ENCODE peak calls at places on chromosome 21, in four cellular contexts. U is naive thymus-derived CD4-positive, alpha-beta T cell; H is right lobe of liver; O is tibial artery. C is an unnamed sample.

GRCh38 chr21:32096411-32096810 is 182.4 kb downstream of the MIS18A start:
- DNase-seq in U (no peak), H (no peak), O (no peak), C (no peak)

GRCh38 chr21:16792155-16792554 is 720.7 kb upstream of the CXADR start:
- DNase-seq in U (no peak), H (no peak), O (no peak), C (no peak)

GRCh38 chr21:36424592-36424991 is 39.4 kb downstream of the CHAF1B start:
- DNase-seq in U (no peak), H (no peak), O (no peak), C (no peak)

GRCh38 chr21:36902793-36903192 is 63.7 kb downstream of the HLCS start:
- DNase-seq in U (no peak), H (no peak), O (no peak), C (no peak)

GRCh38 chr21:41170442-41170841 is 2.5 kb downstream of the BACE2 start:
- DNase-seq in U (no peak), H (no peak), O (no peak), C (no peak)

GRCh38 chr21:17003221-17003620 is 509.6 kb upstream of the CXADR start:
- DNase-seq in U (no peak), H (no peak), O (no peak), C (no peak)

GRCh38 chr21:39788383-39788782 is 43.4 kb downstream of the IGSF5 start:
- DNase-seq in U (no peak), H (peak; percentile 71), O (peak; percentile 82), C (no peak)

GRCh38 chr21:41755934-41756773 is 10.7 kb downstream of the RIPK4 start:
- DNase-seq in U (no peak), H (peak; percentile 22), O (peak; percentile 57), C (no peak)

GRCh38 chr21:17514124-17514481 is 1.3 kb downstream of the CXADR start:
- DNase-seq in U (no peak), H (no peak), O (no peak), C (no peak)

GRCh38 chr21:46154155-46154954 is 1.0 kb downstream of the FTCD start:
- DNase-seq in U (no peak), H (peak; percentile 81), O (peak; percentile 62), C (no peak)

GRCh38 chr21:40299441-40299840 is 432.2 kb downstream of the PCP4 start:
- DNase-seq in U (no peak), H (no peak), O (no peak), C (no peak)

GRCh38 chr21:31879251-31879650 is 6.4 kb downstream of the HUNK start:
- DNase-seq in U (no peak), H (no peak), O (no peak), C (no peak)

GRCh38 chr21:26157842-26158241 is 12.7 kb downstream of the APP start:
- DNase-seq in U (no peak), H (no peak), O (no peak), C (no peak)

GRCh38 chr21:42102516-42102915 is 31.4 kb downstream of the UMODL1 start:
- DNase-seq in U (no peak), H (no peak), O (no peak), C (no peak)

GRCh38 chr21:46184625-46185555 is 631 bp upstream of the SPATC1L start:
- DNase-seq in U (peak; percentile 61), H (peak; percentile 65), O (peak; percentile 93), C (peak; percentile 69)

GRCh38 chr21:16047857-16048256 is 318.1 kb downstream of the USP25 start:
- DNase-seq in U (no peak), H (no peak), O (no peak), C (no peak)

GRCh38 chr21:35987475-35987874 is 72.9 kb downstream of the SETD4 start:
- DNase-seq in U (no peak), H (no peak), O (no peak), C (no peak)

GRCh38 chr21:41868062-41868710 is 11.0 kb downstream of the PRDM15 start:
- DNase-seq in U (no peak), H (no peak), O (no peak), C (no peak)

DNA sequence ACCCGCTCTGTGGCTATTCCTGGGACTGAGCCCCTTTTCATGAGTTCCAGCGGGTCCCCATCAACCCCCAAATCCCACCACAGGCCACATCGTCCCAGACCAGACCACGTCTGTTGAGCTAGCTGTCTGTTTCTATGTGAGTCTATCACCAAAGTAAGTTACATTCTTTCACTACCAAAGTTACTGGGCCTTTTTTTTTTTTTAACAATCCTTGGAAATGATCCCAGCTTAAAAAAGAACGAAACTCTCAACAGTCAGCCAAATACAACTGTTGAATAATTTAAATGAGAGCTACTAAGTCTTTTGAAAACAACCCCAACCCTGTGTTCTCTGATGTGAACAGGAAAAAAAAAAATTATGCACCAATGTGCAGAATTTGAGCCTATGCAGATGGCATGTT is 134.0 kb upstream of the ETS2 start:
- DNase-seq in U (no peak), H (no peak), O (no peak), C (no peak)
- H3K27ac ChIP-seq in U (no peak overlapping the region), H (no peak overlapping the region), O (peak overlapping the region; percentile 65), C (no peak overlapping the region)

DNA sequence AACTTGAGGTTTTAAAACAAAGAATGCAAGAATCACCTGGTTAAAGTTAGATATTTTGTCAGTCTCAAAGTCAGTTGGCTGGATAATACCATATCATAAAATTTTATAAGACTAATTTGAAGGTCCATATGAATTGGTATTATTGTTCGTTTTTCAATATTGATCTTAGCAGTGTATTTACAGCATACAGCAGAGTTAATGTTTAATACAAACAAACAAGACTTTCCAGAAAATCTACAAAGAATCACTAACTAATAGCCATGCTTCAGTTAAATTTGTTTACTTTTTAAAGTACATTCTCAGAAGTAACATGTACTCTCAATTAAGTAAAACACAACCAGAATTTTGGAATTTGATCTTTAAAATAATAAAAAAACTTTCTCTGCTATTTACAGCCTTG is 63.3 kb upstream of the ERG start:
- DNase-seq in U (no peak), H (no peak), O (no peak), C (no peak)
- H3K27me3 ChIP-seq in U (no peaks in the 10 kb centered on the region), H (no peaks in the 10 kb centered on the region), O (no peaks in the 10 kb centered on the region), C (no peaks in the 10 kb centered on the region)

GRCh38 chr21:27582246-27582945 is 615.5 kb upstream of the ADAMTS5 start:
- DNase-seq in U (no peak), H (no peak), O (no peak), C (no peak)
- H3K27ac ChIP-seq in U (no peak overlapping the region), H (no peak overlapping the region), O (no peak overlapping the region), C (no peak overlapping the region)

GRCh38 chr21:20790113-20790512 is 208.1 kb upstream of the NCAM2 start:
- DNase-seq in U (no peak), H (no peak), O (no peak), C (no peak)
- H3K27me3 ChIP-seq in U (no peaks in the 10 kb centered on the region), H (no peaks in the 10 kb centered on the region), O (no peaks in the 10 kb centered on the region), C (no peaks in the 10 kb centered on the region)

GRCh38 chr21:34004013-34004938 is 69.1 kb upstream of the MRPS6 start:
- DNase-seq in U (no peak), H (no peak), O (no peak), C (no peak)
- H3K27ac ChIP-seq in U (no peak overlapping the region), H (no peak overlapping the region), O (peak overlapping the region; percentile 78), C (no peak overlapping the region)

GRCh38 chr21:44702973-44703730 is 6.2 kb downstream of the KRTAP10-12 start:
- DNase-seq in U (no peak), H (peak; percentile 38), O (peak; percentile 59), C (no peak)
- H3K27me3 ChIP-seq in U (peaks cover 15% of the 10 kb centered on the region), H (no peaks in the 10 kb centered on the region), O (peaks cover 90% of the 10 kb centered on the region), C (peaks cover 38% of the 10 kb centered on the region)

C was measured in CD8-positive, alpha-beta T cell.